ENCODE peak calls at places on chromosomes 1 and 21, in nine cellular contexts. A is GM04504, U is iPS DF 6.9, Y is adipocyte, K is fibroblast of lung, B is NCI-H2081 treated with DMSO at 0.1 percent for 48 hours, O is heart right ventricle, W is substantia nigra, S is germinal center. Q is an unnamed sample.

GRCh38 chr1:24201941-24202440 is 14.9 kb upstream of the IFNLR1 start:
- DNase-seq in B (peak), U (peak), S (peak), O (peak), Y (peak), W (peak), K (peak), A (peak), Q (no peak)

GRCh38 chr1:53986458-53986857 is 31.5 kb downstream of the LDLRAD1 start:
- DNase-seq in W (no peak), B (no peak), O (no peak), Y (no peak), K (no peak), S (no peak), U (no peak), A (no peak), Q (no peak)

GRCh38 chr21:41932576-41933258 is 21.1 kb downstream of the C2CD2 start:
- DNase-seq in K (peak), B (no peak), O (no peak), W (no peak), S (no peak), U (no peak), A (no peak), Y (no peak), Q (no peak)

GRCh38 chr1:28896609-28896986 is 17.8 kb upstream of the EPB41 start:
- DNase-seq in B (no peak), Y (no peak), A (no peak), K (no peak), W (no peak), S (no peak), U (no peak), O (no peak), Q (no peak)

GRCh38 chr21:45467221-45467779 is 62.3 kb downstream of the COL18A1 start:
- DNase-seq in W (no peak), S (no peak), K (peak), U (no peak), B (no peak), O (no peak), A (no peak), Y (no peak), Q (no peak)

GRCh38 chr21:39000496-39000895 is 182.8 kb downstream of the PSMG1 start:
- DNase-seq in W (no peak), B (no peak), K (no peak), S (no peak), U (no peak), O (peak), Y (no peak), A (no peak), Q (no peak)

GRCh38 chr21:38303300-38303699 is 46.5 kb downstream of the KCNJ15 start:
- DNase-seq in Y (peak), A (peak), B (no peak), U (no peak), O (no peak), S (no peak), W (no peak), K (peak), Q (no peak)

GRCh38 chr1:66711420-66711819 is 40.8 kb upstream of the DYNLT5 start:
- DNase-seq in Y (peak), S (no peak), B (no peak), O (no peak), K (peak), W (no peak), U (no peak), A (no peak), Q (no peak)